ENCODE peak calls at places on chromosomes 13 and 19, in four cellular contexts. C, R, X and D are unnamed samples.

GRCh38 chr13:27228131-27228530 is 23.2 kb upstream of the RPL21 start:
- DNase-seq in C (no peak), R (no peak), X (no peak), D (no peak)

GRCh38 chr13:43307921-43308433 is 284.6 kb downstream of the DNAJC15 start:
- DNase-seq in C (no peak), X (peak; percentile 81), R (no peak), D (no peak)

GRCh38 chr13:51222510-51223283 is 499 bp downstream of the FAM124A start:
- DNase-seq in X (peak; percentile 23), R (no peak), C (no peak), D (no peak)

GRCh38 chr19:48630289-48631036 is 6.7 kb downstream of the DBP start:
- DNase-seq in R (no peak), X (peak; percentile 63), C (no peak), D (no peak)

GRCh38 chr13:25963681-25964080 is 88.1 kb downstream of the SHISA2 start:
- DNase-seq in C (no peak), X (peak; percentile 14), R (no peak), D (no peak)

GRCh38 chr19:9289231-9289884 is 20.3 kb downstream of the ZNF699 start:
- DNase-seq in C (no peak), R (no peak), X (no peak), D (no peak)

GRCh38 chr13:77740931-77741586 is 43.6 kb downstream of the SLAIN1 start:
- DNase-seq in R (no peak), C (no peak), X (no peak), D (no peak)

GRCh38 chr13:51723529-51723928 is 80.4 kb downstream of the DHRS12 start:
- DNase-seq in X (no peak), R (no peak), C (no peak), D (no peak)

GRCh38 chr19:14005381-14006084 is 587 bp downstream of the RFX1 start:
- DNase-seq in C (peak; percentile 59), R (peak; percentile 65), X (peak; percentile 93), D (peak; percentile 85)

GRCh38 chr19:46866407-46867132 is 5.8 kb downstream of the ARHGAP35 start:
- DNase-seq in X (peak; percentile 26), R (no peak), C (peak; percentile 92), D (no peak)

GRCh38 chr19:15464394-15465385 is at the start of gene RASAL3:
- DNase-seq in R (no peak), C (no peak), X (no peak), D (peak; percentile 73)

GRCh38 chr13:113219311-113219940 is 10.0 kb downstream of the CUL4A start:
- DNase-seq in C (no peak), X (peak; percentile 53), R (no peak), D (no peak)

GRCh38 chr19:46616631-46617322 is 8.1 kb downstream of the PTGIR start:
- DNase-seq in X (peak; percentile 76), R (peak; percentile 49), C (peak; percentile 45), D (no peak)

GRCh38 chr13:21668665-21669599 is 1.9 kb upstream of the FGF9 start:
- DNase-seq in R (no peak), C (no peak), X (peak; percentile 47), D (peak; percentile 66)

GRCh38 chr13:21435710-21436151 is 23.4 kb downstream of the ZDHHC20 start:
- DNase-seq in R (peak; percentile 87), C (peak; percentile 60), X (peak; percentile 94), D (peak; percentile 12)

GRCh38 chr19:3538965-3539742 is at the start of gene TEKTIP1:
- DNase-seq in X (peak; percentile 41), C (no peak), R (no peak), D (no peak)

GRCh38 chr13:74027161-74027779 is 106.9 kb downstream of the KLF12 start:
- DNase-seq in X (no peak), C (no peak), R (no peak), D (peak; percentile 44)

GRCh38 chr13:80989770-80990169 is 648.8 kb upstream of the SPRY2 start:
- DNase-seq in X (no peak), C (no peak), R (no peak), D (no peak)

GRCh38 chr19:50969413-50969760 is at the start of gene KLK6:
- DNase-seq in C (peak; percentile 99), X (no peak), R (peak; percentile 76), D (no peak)

GRCh38 chr13:65336916-65337315 is 1893.2 kb downstream of the PCDH9 start:
- DNase-seq in C (no peak), R (no peak), X (no peak), D (no peak)

GRCh38 chr19:6030214-6030507 is 52.2 kb upstream of the RANBP3 start:
- DNase-seq in R (no peak), C (peak; percentile 74), X (peak; percentile 88), D (no peak)

GRCh38 chr13:52450793-52451116 is 321 bp upstream of the VPS36 start:
- DNase-seq in X (no peak), C (no peak), R (no peak), D (no peak)

GRCh38 chr19:4639531-4640246 is 373 bp downstream of the TNFAIP8L1 start:
- DNase-seq in X (no peak), R (no peak), C (no peak), D (no peak)

GRCh38 chr19:30630289-30631034 is 258.3 kb downstream of the ZNF536 start:
- DNase-seq in X (no peak), R (no peak), C (no peak), D (no peak)

GRCh38 chr19:30635026-30635985 is 263.1 kb downstream of the ZNF536 start:
- DNase-seq in R (no peak), X (no peak), C (no peak), D (no peak)

GRCh38 chr19:30631035-30631375 is 258.8 kb downstream of the ZNF536 start:
- DNase-seq in X (no peak), R (no peak), C (no peak), D (no peak)

GRCh38 chr19:30637926-30638325 is 265.7 kb downstream of the ZNF536 start:
- DNase-seq in R (no peak), C (no peak), X (no peak), D (no peak)

DNA sequence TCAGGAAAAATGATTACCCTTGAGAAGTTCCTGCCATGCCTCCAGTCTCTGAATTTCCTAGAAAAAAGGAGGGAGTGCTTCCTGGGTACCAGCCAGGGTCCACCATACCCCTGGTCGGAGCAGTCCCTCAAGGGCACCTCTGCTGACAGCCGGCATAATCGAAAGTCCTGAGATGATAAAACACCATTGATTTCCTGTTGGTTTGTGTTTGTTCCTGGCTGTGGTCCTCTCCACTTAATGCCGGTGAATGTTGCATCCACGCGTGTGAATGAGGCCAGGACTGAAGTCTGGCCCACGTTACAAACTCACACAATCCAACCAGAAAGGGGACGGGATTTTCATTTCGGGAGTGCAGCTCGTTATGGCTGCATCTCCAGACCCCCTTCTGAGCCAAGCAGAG is 262.2 kb downstream of the ZNF536 start:
- DNase-seq in C (no peak), X (no peak), R (no peak), D (no peak)
- H3K4me2 ChIP-seq in C (no peak overlapping the region), X (no peak overlapping the region), R (no peak overlapping the region), D (no peak overlapping the region)

DNA sequence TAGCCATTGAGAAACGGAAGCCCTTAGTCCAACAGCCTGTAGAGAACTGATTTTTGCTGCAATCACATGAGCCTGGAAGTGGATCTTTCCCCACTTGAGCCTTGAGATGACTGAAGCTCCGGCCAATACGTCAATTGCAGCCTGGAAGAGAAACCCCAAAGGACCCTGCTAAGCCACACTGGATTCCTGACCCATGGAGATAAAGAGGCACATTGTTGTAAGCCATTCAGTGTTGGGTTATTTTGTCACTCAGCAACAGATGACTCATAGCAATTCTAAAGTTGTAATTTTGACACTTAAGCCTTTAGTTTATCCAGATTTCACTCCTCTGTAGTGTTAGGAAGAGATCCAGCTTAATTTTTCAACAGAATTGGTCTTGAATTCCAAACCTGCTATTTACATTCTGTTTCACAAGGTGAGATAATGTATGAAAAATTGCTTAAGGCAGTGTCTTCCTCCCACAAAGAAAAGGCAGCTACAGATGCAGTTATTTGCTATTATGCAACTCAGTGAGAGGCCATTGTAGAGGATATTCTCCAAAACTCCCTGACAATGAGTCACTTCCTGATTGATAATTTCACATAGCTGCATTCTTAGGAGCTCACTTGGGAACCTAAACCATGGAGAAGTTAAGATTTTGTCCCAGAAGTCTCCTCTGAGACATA is 59.4 kb upstream of the TSHZ3 start:
- DNase-seq in X (peak; percentile 90), R (no peak), C (no peak), D (no peak)
- H3K9me2 ChIP-seq in X (no peaks in the 10 kb centered on the region), R (no peaks in the 10 kb centered on the region), C (no peaks in the 10 kb centered on the region), D (no peaks in the 10 kb centered on the region)

DNA sequence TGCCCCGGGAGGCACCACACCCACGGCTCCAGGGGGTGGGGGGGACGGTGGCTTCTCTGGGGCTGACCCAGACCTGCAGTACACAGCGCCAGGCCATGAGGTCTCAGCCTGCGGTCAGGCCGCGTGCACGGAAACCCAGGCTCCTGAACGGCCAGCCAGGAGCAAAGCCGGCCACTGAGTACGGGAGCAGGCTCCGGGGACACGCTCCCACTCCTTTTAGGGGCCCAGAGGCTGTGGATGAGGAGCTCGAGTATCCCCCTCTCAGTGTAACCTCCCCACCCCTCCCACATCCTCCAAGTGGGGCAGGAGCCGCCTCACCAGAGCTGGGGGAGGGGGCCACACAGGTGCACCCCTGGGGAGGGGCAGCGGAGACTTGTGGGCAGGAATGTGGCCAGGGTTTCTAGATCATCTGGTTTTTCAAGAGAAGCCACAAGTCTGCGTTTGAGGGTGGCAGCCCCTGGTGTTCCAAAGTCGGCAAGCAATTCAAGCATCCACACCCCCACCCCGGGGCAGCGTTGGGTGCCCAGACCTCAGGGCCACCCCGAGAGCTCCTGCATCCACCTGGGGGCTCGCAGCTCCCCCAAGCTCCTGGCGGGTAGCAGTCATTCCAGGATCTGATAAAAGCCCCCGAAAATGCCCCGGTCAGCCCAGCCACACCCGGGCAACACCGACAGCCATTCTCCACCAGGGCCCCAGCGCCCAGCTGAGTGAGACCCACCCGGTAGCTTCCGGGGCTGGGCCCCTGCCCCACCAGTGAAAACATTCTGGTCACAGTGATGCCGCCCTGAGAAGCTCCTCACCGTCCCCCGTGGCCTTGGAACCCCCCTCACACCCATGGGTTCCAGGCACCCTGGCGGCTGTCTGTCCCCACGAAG is 6.1 kb downstream of the SBNO2 start:
- DNase-seq in X (no peak), C (peak; percentile 78), R (no peak), D (no peak)
- H3K4me3 ChIP-seq in X (no peak overlapping the region), C (peak overlapping the region; percentile 78), R (no peak overlapping the region), D (no peak overlapping the region)

GRCh38 chr13:97436845-97437244 is 2.9 kb downstream of the RAP2A start:
- DNase-seq in X (no peak), R (no peak), C (no peak), D (no peak)
- H3K4me2 ChIP-seq in X (peak overlapping the region; percentile 86), R (no peak overlapping the region), C (no peak overlapping the region), D (peak overlapping the region; percentile 85)

GRCh38 chr19:39240421-39240820 is 4.4 kb downstream of the IFNL3 start:
- DNase-seq in X (no peak), R (no peak), C (no peak), D (no peak)

GRCh38 chr19:39236527-39236926 is 8.3 kb downstream of the IFNL3 start:
- DNase-seq in R (no peak), C (no peak), X (no peak), D (no peak)

GRCh38 chr19:39237200-39238184 is 7.3 kb downstream of the IFNL3 start:
- DNase-seq in R (peak; percentile 3), C (peak; percentile 73), X (no peak), D (peak; percentile 79)

GRCh38 chr19:39238944-39239343 is 5.9 kb downstream of the IFNL3 start:
- DNase-seq in C (no peak), X (no peak), R (no peak), D (no peak)

GRCh38 chr19:39238209-39238608 is 6.6 kb downstream of the IFNL3 start:
- DNase-seq in C (no peak), X (no peak), R (no peak), D (no peak)
- H3K9me2 ChIP-seq in C (no peaks in the 10 kb centered on the region), X (no peaks in the 10 kb centered on the region), R (no peaks in the 10 kb centered on the region), D (no peaks in the 10 kb centered on the region)